ENCODE peak calls at places on chromosomes 13 and 19, in four cellular contexts. Z is HFFc6, E is cardiac muscle cell, D is nephron progenitor cell. K is an unnamed sample.

GRCh38 chr13:80881495-80882482 is 540.9 kb upstream of the SPRY2 start:
- DNase-seq in D (no peak), Z (no peak), E (peak), K (no peak)

GRCh38 chr19:10079031-10079453 is 7.1 kb upstream of the SHFL start:
- DNase-seq in E (no peak), Z (no peak), D (no peak), K (no peak)

GRCh38 chr13:37263881-37264280 is 158.4 kb upstream of the CSNK1A1L start:
- DNase-seq in Z (no peak), D (no peak), E (no peak), K (no peak)

GRCh38 chr13:107466326-107466725 is 749.0 kb downstream of the LIG4 start:
- DNase-seq in E (peak), Z (no peak), D (no peak), K (no peak)

GRCh38 chr13:48142437-48142836 is 47.5 kb upstream of the MED4 start:
- DNase-seq in Z (no peak), E (no peak), D (no peak), K (no peak)

GRCh38 chr13:40994581-40995230 is 24.4 kb downstream of the ELF1 start:
- DNase-seq in D (no peak), Z (no peak), E (no peak), K (no peak)

GRCh38 chr13:93549326-93549855 is 322.8 kb downstream of the GPC6 start:
- DNase-seq in D (no peak), E (peak), Z (no peak), K (no peak)

GRCh38 chr19:44905437-44906160 is at the start of gene APOE:
- DNase-seq in Z (no peak), E (peak), D (peak), K (peak)

GRCh38 chr13:49443327-49443688 is 556 bp downstream of the CAB39L start:
- DNase-seq in D (no peak), E (peak), Z (no peak), K (no peak)

GRCh38 chr19:53871448-53871847 is 3.8 kb downstream of the MYADM start:
- DNase-seq in E (no peak), D (no peak), Z (no peak), K (no peak)

GRCh38 chr13:33560722-33561121 is 257.2 kb upstream of the RFC3 start:
- DNase-seq in Z (no peak), E (no peak), D (no peak), K (no peak)

GRCh38 chr13:95231393-95231792 is 69.9 kb downstream of the ABCC4 start:
- DNase-seq in Z (no peak), D (no peak), E (no peak), K (no peak)

GRCh38 chr19:43126720-43127119 is 44.2 kb upstream of the PSG2 start:
- DNase-seq in E (no peak), D (no peak), Z (no peak), K (no peak)

GRCh38 chr13:42880241-42880640 is 98.9 kb downstream of the FAM216B start:
- DNase-seq in D (no peak), Z (no peak), E (peak), K (no peak)

GRCh38 chr19:6772028-6772865 is at the start of gene VAV1:
- DNase-seq in E (no peak), D (no peak), Z (no peak), K (no peak)

GRCh38 chr13:51494151-51494550 is 41.3 kb upstream of the INTS6 start:
- DNase-seq in D (no peak), E (peak), Z (peak), K (no peak)

GRCh38 chr19:9306443-9306842 is 3.2 kb downstream of the ZNF699 start:
- DNase-seq in E (peak), D (no peak), Z (peak), K (no peak)

GRCh38 chr13:42035905-42036521 is 12.4 kb upstream of the DGKH start:
- DNase-seq in E (no peak), D (no peak), Z (peak), K (no peak)

GRCh38 chr13:52158629-52159158 is 703 bp downstream of the NEK3 start:
- DNase-seq in D (no peak), E (peak), Z (no peak), K (no peak)

GRCh38 chr13:106756446-106756845 is 188.5 kb upstream of the ARGLU1 start:
- DNase-seq in D (peak), E (no peak), Z (no peak), K (no peak)

DNA sequence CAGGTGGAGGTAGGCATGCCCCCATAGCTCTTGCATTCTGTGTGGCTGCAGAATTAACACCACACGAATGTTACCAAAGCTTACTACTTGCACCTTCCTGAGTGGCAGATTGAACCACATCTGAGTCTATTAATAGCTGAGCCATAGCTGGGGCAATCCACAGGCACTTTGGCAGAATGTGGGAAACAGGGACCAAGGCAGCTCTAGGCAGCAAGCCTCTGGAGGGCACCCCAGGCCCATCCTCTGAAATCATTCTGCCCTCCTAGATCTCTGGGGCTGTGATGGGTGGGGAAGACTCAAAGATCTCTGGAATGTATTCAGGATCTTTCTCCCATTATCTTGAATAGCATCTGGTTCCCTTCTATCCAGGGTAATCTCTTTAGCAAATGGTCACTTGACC is 139.3 kb downstream of the TNFRSF19 start:
- DNase-seq in E (no peak), D (no peak), Z (peak), K (no peak)
- TF ChIP-seq CTCF in E (no peak), D (no peak), Z (peak), K (no peak)

DNA sequence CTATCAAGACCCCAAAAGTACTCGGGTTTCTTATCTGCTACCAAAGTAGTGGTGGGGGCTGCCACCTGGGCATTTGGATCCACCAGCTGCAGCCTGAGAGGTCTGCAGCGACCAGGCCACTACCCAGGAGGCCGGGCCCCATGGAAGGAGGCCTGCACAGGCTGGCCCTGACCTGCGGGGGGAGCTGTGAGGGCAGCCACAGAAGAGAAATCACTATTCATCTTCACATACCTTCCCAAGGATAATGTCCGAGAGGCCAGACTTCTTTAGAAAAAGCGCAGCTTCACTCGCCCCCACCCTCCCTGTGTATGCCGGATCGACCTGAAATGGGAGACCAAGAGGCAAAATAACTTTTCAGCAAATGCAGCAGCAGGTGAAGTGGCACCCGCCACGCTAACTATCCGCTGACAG is 30.1 kb downstream of the EPS15L1 start:
- DNase-seq in D (peak), Z (no peak), E (no peak), K (peak)
- TF ChIP-seq CTCF in D (peak), Z (peak), E (peak), K (peak)

DNA sequence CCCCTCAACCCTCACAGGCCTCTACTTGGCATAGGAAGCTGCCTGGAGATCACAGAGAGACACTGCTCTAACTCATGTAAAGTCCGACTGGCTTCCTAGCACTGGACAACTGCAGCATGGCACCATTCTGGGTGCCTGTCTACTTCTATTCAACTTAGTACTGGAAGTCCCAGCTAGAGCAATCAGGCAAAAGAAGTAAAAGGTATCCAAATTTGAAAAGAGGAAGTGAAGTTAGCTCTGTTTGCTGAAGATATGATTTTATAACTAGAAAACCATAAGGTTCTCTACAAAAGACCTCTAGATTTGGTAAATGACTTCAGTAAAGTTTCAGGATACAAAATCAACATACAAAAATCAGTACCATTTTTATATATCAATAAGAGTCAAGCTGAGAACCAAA is 1017.6 kb downstream of the PCDH9 start:
- DNase-seq in E (no peak), D (no peak), Z (no peak), K (no peak)
- TF ChIP-seq CTCF in E (no peak), D (no peak), Z (no peak), K (no peak)

GRCh38 chr13:25980255-25980654 is 71.6 kb downstream of the SHISA2 start:
- DNase-seq in Z (peak), D (peak), E (peak), K (peak)
- TF ChIP-seq CTCF in Z (peak), D (peak), E (peak), K (no peak)

GRCh38 chr19:2282062-2282861 is at the start of gene PEAK3:
- DNase-seq in D (peak), Z (no peak), E (peak), K (peak)
- TF ChIP-seq CTCF in D (no peak), Z (no peak), E (no peak), K (no peak)

K was measured in endothelial cell.